ENCODE peak calls at places on chromosomes 12 and 14, in four cellular contexts. N, X, G and P are unnamed samples.

GRCh38 chr12:120101182-120101581 is 15.4 kb downstream of the RAB35 start:
- DNase-seq in N (no peak), X (no peak), G (no peak), P (no peak)

GRCh38 chr14:68929623-68930307 is 49.3 kb downstream of the ACTN1 start:
- DNase-seq in N (no peak), G (peak), X (no peak), P (no peak)

GRCh38 chr12:57904848-57905811 is 36.2 kb upstream of the ATP23 start:
- DNase-seq in G (peak), N (peak), X (peak), P (peak)

GRCh38 chr12:7844131-7844530 is 28.6 kb downstream of the SLC2A14 start:
- DNase-seq in N (no peak), G (no peak), X (no peak), P (no peak)

GRCh38 chr12:98582093-98582492 is 11.4 kb upstream of the SLC25A3 start:
- DNase-seq in N (no peak), G (no peak), X (no peak), P (no peak)

GRCh38 chr14:21711360-21711961 is 37.8 kb upstream of the OR4E1 start:
- DNase-seq in X (peak), G (peak), N (peak), P (no peak)

GRCh38 chr12:49188205-49188915 is 520 bp downstream of the TUBA1A start:
- DNase-seq in X (peak), N (peak), G (peak), P (no peak)

GRCh38 chr14:63473194-63473788 is 69.9 kb downstream of the PPP2R5E start:
- DNase-seq in G (no peak), N (no peak), X (no peak), P (no peak)

GRCh38 chr14:102605026-102605425 is 12.6 kb downstream of the RCOR1 start:
- DNase-seq in G (no peak), N (no peak), X (no peak), P (no peak)

GRCh38 chr12:102960766-102961487 is 3.5 kb downstream of the ASCL1 start:
- DNase-seq in G (no peak), N (no peak), X (no peak), P (no peak)

GRCh38 chr12:80218925-80219714 is 119.8 kb downstream of the OTOGL start:
- DNase-seq in X (no peak), N (no peak), G (peak), P (no peak)

GRCh38 chr12:108482717-108483212 is 32.3 kb upstream of the FICD start:
- DNase-seq in X (no peak), G (no peak), N (peak), P (no peak)

GRCh38 chr12:9049520-9050133 is 60.3 kb downstream of the KLRG1 start:
- DNase-seq in N (peak), G (peak), X (peak), P (no peak)

GRCh38 chr12:23093488-23093887 is 468.5 kb downstream of the ETNK1 start:
- DNase-seq in N (no peak), X (no peak), G (no peak), P (no peak)

DNA sequence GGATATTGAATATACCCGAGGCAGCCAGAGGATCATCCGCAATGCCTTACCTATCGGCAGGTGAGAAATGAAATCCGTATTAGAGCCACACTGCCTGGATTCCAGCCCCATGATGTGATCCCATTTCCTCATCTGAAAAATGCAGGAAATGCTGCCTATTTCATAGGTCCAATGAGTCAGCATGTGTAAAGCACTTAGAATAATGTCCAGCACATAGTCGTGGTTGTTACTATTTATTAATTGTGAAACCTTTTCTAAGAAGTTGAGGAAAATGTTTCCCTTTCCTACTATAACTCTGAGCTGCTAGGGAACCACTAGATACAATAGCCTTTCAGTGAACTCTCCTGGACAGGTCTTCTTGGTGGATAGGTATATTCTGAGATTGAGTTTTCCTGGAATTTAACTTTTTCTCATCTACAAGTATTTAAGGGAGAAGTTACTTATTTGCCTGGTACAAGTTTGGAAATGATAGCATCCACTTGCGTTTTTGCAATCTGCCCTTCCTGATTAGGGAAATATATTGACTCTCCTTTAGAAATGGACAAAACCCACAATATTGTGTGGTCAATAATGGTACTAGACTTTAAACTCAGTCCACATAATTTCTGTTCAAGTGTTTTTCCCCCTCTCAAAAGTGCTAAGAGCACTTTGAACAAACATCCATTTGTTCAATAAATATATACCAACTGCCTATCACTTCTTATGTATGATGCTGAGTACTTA is 12.2 kb downstream of the POLR3B start:
- DNase-seq in G (no peak), N (no peak), X (no peak), P (no peak)
- TF ChIP-seq FOXK2 in G (no peak), N (no peak), X (no peak), P (no peak)

GRCh38 chr14:28536889-28537288 is 229.7 kb upstream of the FOXG1 start:
- DNase-seq in X (no peak), G (no peak), N (no peak), P (no peak)

GRCh38 chr14:28542040-28542439 is 224.5 kb upstream of the FOXG1 start:
- DNase-seq in N (no peak), X (no peak), G (no peak), P (no peak)
- TF ChIP-seq FOXK2 in N (no peak), X (no peak), G (no peak), P (no peak)

GRCh38 chr12:81809829-81810595 is 50.9 kb upstream of the PPFIA2 start:
- DNase-seq in N (no peak), X (no peak), G (no peak), P (peak)

GRCh38 chr12:81809113-81809777 is 50.1 kb upstream of the PPFIA2 start:
- DNase-seq in G (no peak), X (no peak), N (no peak), P (no peak)

GRCh38 chr12:81815611-81816010 is 56.5 kb upstream of the PPFIA2 start:
- DNase-seq in G (no peak), X (no peak), N (no peak), P (no peak)

GRCh38 chr12:81811066-81811777 is 52.1 kb upstream of the PPFIA2 start:
- DNase-seq in X (no peak), G (no peak), N (no peak), P (no peak)

GRCh38 chr12:81811778-81812125 is 52.6 kb upstream of the PPFIA2 start:
- DNase-seq in X (no peak), G (no peak), N (no peak), P (no peak)
- TF ChIP-seq FOXK2 in X (no peak), G (no peak), N (no peak), P (no peak)

GRCh38 chr12:65324551-65324950 is 46.1 kb downstream of the MSRB3 start:
- DNase-seq in N (no peak), X (no peak), G (no peak), P (no peak)

GRCh38 chr12:65327207-65328076 is 49.0 kb downstream of the MSRB3 start:
- DNase-seq in X (no peak), G (peak), N (no peak), P (no peak)

GRCh38 chr12:65324056-65324455 is 45.6 kb downstream of the MSRB3 start:
- DNase-seq in X (no peak), N (no peak), G (no peak), P (no peak)

GRCh38 chr12:65323025-65323424 is 44.5 kb downstream of the MSRB3 start:
- DNase-seq in N (no peak), G (peak), X (no peak), P (no peak)

DNA sequence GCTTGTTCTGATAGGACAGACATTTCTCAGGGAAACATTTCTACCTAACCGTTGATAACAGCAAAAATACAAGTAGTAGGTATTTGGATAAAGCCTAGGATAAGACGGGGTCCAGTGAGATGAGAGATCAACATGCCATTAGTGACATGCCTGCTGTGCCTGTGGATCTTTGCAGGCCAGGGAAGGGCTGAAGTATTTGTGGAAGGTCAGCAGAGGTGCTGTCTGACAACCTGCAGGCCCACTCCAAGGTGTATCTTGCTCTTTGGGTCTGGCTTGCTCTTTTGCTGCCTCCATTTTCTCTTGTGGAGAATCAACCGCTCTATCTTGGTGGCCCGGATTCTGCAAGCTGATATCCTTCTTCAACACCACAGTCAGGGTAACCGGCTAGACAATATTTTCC is 46.7 kb downstream of the MSRB3 start:
- DNase-seq in N (no peak), X (no peak), G (no peak), P (no peak)
- TF ChIP-seq FOXK2 in N (no peak), X (no peak), G (no peak), P (no peak)

GRCh38 chr12:212799-213526 is 994 bp downstream of the SLC6A12 start:
- DNase-seq in N (no peak), G (peak), X (no peak), P (no peak)
- TF ChIP-seq FOXK2 in N (no peak), G (no peak), X (no peak), P (no peak)

GRCh38 chr14:106586098-106586704 is 1059.8 kb downstream of the TMEM121 start:
- DNase-seq in X (peak), G (peak), N (peak), P (no peak)
- TF ChIP-seq FOXK2 in X (no peak), G (no peak), N (no peak), P (no peak)

GRCh38 chr14:101151930-101152310 is 248.4 kb upstream of the RTL1 start:
- DNase-seq in G (no peak), N (no peak), X (no peak), P (no peak)

GRCh38 chr14:101151226-101151929 is 247.9 kb upstream of the RTL1 start:
- DNase-seq in G (no peak), X (no peak), N (no peak), P (no peak)

GRCh38 chr14:101150010-101150409 is 246.5 kb upstream of the RTL1 start:
- DNase-seq in G (no peak), N (no peak), X (no peak), P (no peak)

GRCh38 chr14:101152855-101153254 is 249.3 kb upstream of the RTL1 start:
- DNase-seq in X (no peak), G (no peak), N (no peak), P (no peak)

DNA sequence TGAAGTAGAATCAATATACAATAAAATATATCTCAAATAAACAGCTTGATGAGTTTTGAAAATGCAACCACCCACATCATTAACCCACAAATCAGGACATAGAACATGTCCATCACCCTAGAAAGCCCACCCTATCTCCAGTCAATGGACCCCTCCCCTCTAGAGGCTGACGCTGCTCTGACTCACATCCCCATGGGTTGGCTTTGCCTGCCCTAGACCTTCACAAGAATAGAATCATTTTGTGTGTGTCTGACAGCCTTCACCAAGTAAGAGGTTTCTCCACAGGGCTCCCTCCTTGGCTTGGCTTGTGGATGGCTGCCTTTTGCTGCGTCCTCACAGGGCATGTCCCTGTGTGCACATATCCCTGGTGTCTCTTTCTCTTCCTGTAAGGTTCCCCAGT is 250.2 kb upstream of the RTL1 start:
- DNase-seq in N (no peak), X (no peak), G (no peak), P (no peak)
- TF ChIP-seq FOXK2 in N (no peak), X (no peak), G (no peak), P (no peak)

DNA sequence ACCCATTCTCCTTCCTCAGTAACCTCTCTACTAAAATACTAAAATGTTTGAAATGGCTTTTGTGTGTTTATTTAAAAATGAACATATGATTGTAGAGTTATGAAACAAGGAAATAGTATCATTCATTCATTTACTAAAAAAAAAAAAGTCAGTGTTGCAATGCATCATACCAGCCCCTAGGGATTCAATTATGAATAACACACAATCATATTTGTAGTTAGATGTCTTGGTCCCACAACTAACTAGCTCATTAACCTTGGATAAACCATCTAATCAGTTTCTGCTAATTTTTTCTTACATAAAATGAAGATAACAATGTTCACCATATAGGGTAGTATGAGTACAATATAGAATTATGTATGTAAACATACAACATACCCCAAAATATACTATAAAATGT is 183.2 kb downstream of the GRIN2B start:
- DNase-seq in G (no peak), X (no peak), N (no peak), P (no peak)
- TF ChIP-seq FOXK2 in G (no peak), X (no peak), N (no peak), P (no peak)